ENCODE peak calls at places on chromosomes 1 and 21, in seven cellular contexts. R is T-helper 1 cell; G is astrocyte of the spinal cord; K is ovary; S is left kidney; C is hypothalamus; T is stimulated activated CD8-positive, alpha-beta memory T cell treated with anti-CD3 and anti-CD28 coated beads, Interleukin-7, amount 100 ng/mL, for 1 hour. O is an unnamed sample.

GRCh38 chr1:7644906-7645750 is 126.0 kb upstream of the VAMP3 start:
- DNase-seq in R (no peak), G (no peak), K (no peak), S (peak; percentile 25), C (no peak), T (no peak), O (no peak)

GRCh38 chr1:188224263-188224662 is 1395.5 kb downstream of the PLA2G4A start:
- DNase-seq in R (no peak), G (no peak), K (no peak), S (no peak), C (no peak), T (no peak), O (no peak)

GRCh38 chr1:183822081-183822611 is 17.2 kb downstream of the RGL1 start:
- DNase-seq in R (no peak), G (no peak), K (peak; percentile 66), S (no peak), C (no peak), T (no peak), O (no peak)

GRCh38 chr1:53959664-53960250 is 13.6 kb downstream of the LRRC42 start:
- DNase-seq in R (no peak), G (peak; percentile 22), K (no peak), S (peak; percentile 41), C (no peak), T (no peak), O (no peak)

GRCh38 chr21:42757826-42758655 is 104.6 kb downstream of the PDE9A start:
- DNase-seq in R (no peak), G (no peak), K (no peak), S (no peak), C (no peak), T (no peak), O (no peak)

GRCh38 chr1:100565533-100565932 is 27.6 kb downstream of the GPR88 start:
- DNase-seq in R (no peak), G (no peak), K (no peak), S (no peak), C (no peak), T (no peak), O (no peak)

GRCh38 chr1:43831866-43832654 is 101.5 kb upstream of the ARTN start:
- DNase-seq in R (no peak), G (no peak), K (no peak), S (no peak), C (no peak), T (no peak), O (no peak)

GRCh38 chr1:150065184-150065871 is 2.2 kb upstream of the VPS45 start:
- DNase-seq in R (no peak), G (peak; percentile 59), K (no peak), S (no peak), C (no peak), T (no peak), O (no peak)

GRCh38 chr1:67579623-67580394 is 105.2 kb upstream of the GADD45A start:
- DNase-seq in R (no peak), G (no peak), K (no peak), S (no peak), C (no peak), T (no peak), O (no peak)

GRCh38 chr1:87093286-87093685 is 178.9 kb downstream of the HS2ST1 start:
- DNase-seq in R (no peak), G (no peak), K (no peak), S (no peak), C (no peak), T (no peak), O (no peak)

GRCh38 chr21:17512245-17513213 is at the start of gene CXADR:
- DNase-seq in R (peak; percentile 83), G (peak; percentile 64), K (peak; percentile 47), S (peak; percentile 97), C (peak; percentile 64), T (peak; percentile 46), O (peak; percentile 93)

GRCh38 chr1:21021311-21021710 is 155.4 kb downstream of the EIF4G3 start:
- DNase-seq in R (no peak), G (no peak), K (no peak), S (no peak), C (no peak), T (no peak), O (no peak)

GRCh38 chr21:31545036-31545435 is 114.5 kb upstream of the SOD1 start:
- DNase-seq in R (no peak), G (no peak), K (no peak), S (no peak), C (no peak), T (no peak), O (no peak)

GRCh38 chr1:51484591-51484990 is 34.5 kb downstream of the EPS15 start:
- DNase-seq in R (no peak), G (peak; percentile 29), K (no peak), S (no peak), C (no peak), T (no peak), O (no peak)

GRCh38 chr1:111471012-111471411 is 2.8 kb upstream of the C1orf162 start:
- DNase-seq in R (peak; percentile 56), G (no peak), K (no peak), S (no peak), C (no peak), T (peak; percentile 28), O (no peak)

GRCh38 chr1:223411309-223411708 is 18.1 kb downstream of the CCDC185 start:
- DNase-seq in R (no peak), G (peak; percentile 53), K (no peak), S (no peak), C (no peak), T (no peak), O (no peak)

GRCh38 chr1:91835087-91835521 is 50.8 kb downstream of the TGFBR3 start:
- DNase-seq in R (no peak), G (no peak), K (no peak), S (no peak), C (no peak), T (no peak), O (no peak)

GRCh38 chr1:19450811-19451564 is 34.4 kb downstream of the CAPZB start:
- DNase-seq in R (no peak), G (peak; percentile 96), K (peak; percentile 58), S (no peak), C (no peak), T (no peak), O (no peak)

GRCh38 chr1:201739492-201740085 is 89.4 kb upstream of the IPO9 start:
- DNase-seq in R (peak; percentile 35), G (no peak), K (no peak), S (peak; percentile 94), C (peak; percentile 34), T (peak; percentile 12), O (peak; percentile 74)

GRCh38 chr1:1034438-1034759 is 14.5 kb downstream of the AGRN start:
- DNase-seq in R (no peak), G (no peak), K (no peak), S (peak; percentile 69), C (no peak), T (no peak), O (no peak)

GRCh38 chr21:15365751-15366392 is 301.1 kb upstream of the NRIP1 start:
- DNase-seq in R (no peak), G (no peak), K (no peak), S (no peak), C (no peak), T (no peak), O (peak; percentile 60)

GRCh38 chr1:26915204-26915842 is 1.5 kb upstream of the NR0B2 start:
- DNase-seq in R (no peak), G (no peak), K (no peak), S (no peak), C (no peak), T (no peak), O (no peak)

GRCh38 chr1:3548156-3548893 is 63.0 kb downstream of the MEGF6 start:
- DNase-seq in R (no peak), G (no peak), K (no peak), S (no peak), C (no peak), T (no peak), O (no peak)

GRCh38 chr1:36835017-36835695 is 199.2 kb downstream of the GRIK3 start:
- DNase-seq in R (no peak), G (no peak), K (no peak), S (no peak), C (no peak), T (no peak), O (no peak)

GRCh38 chr21:41923641-41924342 is 30.0 kb downstream of the C2CD2 start:
- DNase-seq in R (no peak), G (peak; percentile 58), K (peak; percentile 50), S (peak; percentile 43), C (no peak), T (no peak), O (no peak)

GRCh38 chr1:156582388-156583022 is 3.0 kb downstream of the TTC24 start:
- DNase-seq in R (no peak), G (no peak), K (no peak), S (no peak), C (no peak), T (no peak), O (peak; percentile 38)

GRCh38 chr1:34794001-34794789 is 1.4 kb downstream of the GJA4 start:
- DNase-seq in R (no peak), G (no peak), K (no peak), S (no peak), C (no peak), T (no peak), O (no peak)

GRCh38 chr1:7265771-7266371 is 480.6 kb downstream of the CAMTA1 start:
- DNase-seq in R (no peak), G (peak; percentile 93), K (no peak), S (peak; percentile 82), C (no peak), T (no peak), O (no peak)

O was measured in H9.